ENCODE peak calls at places on chromosomes 11 and 22, in six cellular contexts. A is GM23338, Q is WTC11, V is GM12878, J is H1, H is K562. Z is an unnamed sample.

GRCh38 chr11:117606807-117607206 is 190.2 kb downstream of the DSCAML1 start:
- DNase-seq in V (peak), J (no peak), A (no peak), Q (no peak), H (no peak), Z (no peak)

GRCh38 chr22:41106122-41106968 is 14.0 kb downstream of the EP300 start:
- DNase-seq in Q (no peak), A (no peak), V (no peak), H (no peak), J (no peak), Z (peak)

GRCh38 chr11:18071098-18071705 is 25.1 kb upstream of the TPH1 start:
- DNase-seq in Q (no peak), A (no peak), J (no peak), V (no peak), H (no peak), Z (no peak)

GRCh38 chr11:46485852-46486443 is 94.4 kb upstream of the CHRM4 start:
- DNase-seq in H (no peak), V (no peak), J (no peak), Q (no peak), A (no peak), Z (no peak)

GRCh38 chr22:29306175-29306829 is at the start of gene GAS2L1:
- DNase-seq in A (peak), V (no peak), J (peak), H (peak), Q (peak), Z (peak)

GRCh38 chr11:90722552-90723190 is 499.8 kb upstream of the CHORDC1 start:
- DNase-seq in A (no peak), H (no peak), Q (no peak), J (no peak), V (no peak), Z (peak)

GRCh38 chr11:9091044-9091936 is at the start of gene SCUBE2:
- DNase-seq in J (peak), Q (no peak), A (peak), H (no peak), V (no peak), Z (no peak)

GRCh38 chr11:1882265-1883238 is 9.1 kb downstream of the PRR33 start:
- DNase-seq in J (peak), Q (peak), A (peak), V (no peak), H (peak), Z (peak)

GRCh38 chr11:61297741-61298140 is 2.6 kb upstream of the VWCE start:
- DNase-seq in V (no peak), H (no peak), Q (no peak), J (no peak), A (no peak), Z (peak)

GRCh38 chr22:25726241-25726640 is 15.7 kb upstream of the MYO18B start:
- DNase-seq in H (peak), J (no peak), Q (no peak), A (no peak), V (no peak), Z (no peak)

GRCh38 chr11:61626580-61627380 is 45.9 kb upstream of the SYT7 start:
- DNase-seq in Q (peak), V (no peak), A (peak), J (peak), H (no peak), Z (peak)

GRCh38 chr11:118406599-118407166 is 5.3 kb downstream of the ATP5MG start:
- DNase-seq in A (no peak), Q (no peak), V (peak), J (no peak), H (no peak), Z (no peak)

GRCh38 chr11:2194877-2195755 is 23.5 kb upstream of the TH start:
- DNase-seq in Q (peak), V (no peak), J (peak), H (peak), A (peak), Z (peak)

GRCh38 chr22:50363411-50364194 is 20.5 kb downstream of the PPP6R2 start:
- DNase-seq in Q (no peak), V (no peak), A (no peak), H (no peak), J (no peak), Z (no peak)

GRCh38 chr11:115418081-115418480 is 86.1 kb downstream of the CADM1 start:
- DNase-seq in V (no peak), J (no peak), H (no peak), Q (no peak), A (no peak), Z (no peak)

GRCh38 chr11:39365809-39366436 is 2093.5 kb downstream of the LRRC4C start:
- DNase-seq in J (no peak), V (no peak), A (peak), H (no peak), Q (no peak), Z (no peak)

GRCh38 chr11:2804701-2805387 is 80.7 kb downstream of the CDKN1C start:
- DNase-seq in V (no peak), Q (peak), A (no peak), J (peak), H (no peak), Z (no peak)

GRCh38 chr11:14029415-14029814 is 66.9 kb downstream of the SPON1 start:
- DNase-seq in J (no peak), Q (peak), H (no peak), V (no peak), A (peak), Z (no peak)

GRCh38 chr11:119592642-119593041 is 136.4 kb downstream of the NECTIN1 start:
- DNase-seq in J (no peak), V (no peak), Q (no peak), H (no peak), A (no peak), Z (no peak)

DNA sequence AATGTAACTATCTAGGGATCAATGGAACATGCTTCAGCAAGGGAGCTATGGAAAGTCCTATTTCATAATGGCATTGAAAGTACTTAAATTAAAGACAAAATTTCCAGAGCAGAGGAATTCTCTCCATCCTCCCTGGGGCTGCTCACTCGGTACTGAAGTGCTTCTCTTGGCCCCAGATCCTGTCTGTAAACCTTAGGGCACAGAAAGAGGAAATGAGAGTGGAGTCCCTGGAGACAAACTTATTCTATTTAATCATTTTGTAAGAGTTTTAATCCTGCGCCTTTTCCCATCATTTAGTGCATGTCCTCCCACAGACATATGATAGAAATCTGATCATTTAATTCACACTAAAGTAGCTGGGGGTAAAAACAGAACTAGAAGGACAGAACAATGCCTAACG is 20.9 kb upstream of the PAMR1 start:
- DNase-seq in H (no peak), Q (no peak), J (no peak), A (no peak), V (no peak), Z (no peak)
- TF ChIP-seq CREB1 in H (no peak), Q (no peak), J (no peak), A (no peak), V (no peak), Z (no peak)

DNA sequence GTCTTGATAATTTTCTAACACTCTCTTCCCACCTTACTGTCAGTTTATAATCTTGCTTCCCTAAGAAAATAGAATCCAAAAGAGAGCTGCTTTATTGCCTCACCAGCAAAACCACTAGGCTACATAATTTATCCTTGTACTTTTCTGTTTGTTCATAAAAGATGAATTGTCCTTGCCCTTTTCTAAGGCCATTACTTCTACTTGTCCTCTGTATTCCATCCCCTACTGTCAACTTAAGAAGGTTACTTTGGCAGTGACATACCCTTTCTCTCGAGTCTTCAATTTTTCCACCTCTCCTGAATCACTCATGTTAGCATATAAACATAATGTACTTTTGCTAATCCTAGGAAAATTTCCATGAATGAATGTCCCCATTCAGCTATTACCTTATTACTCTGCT is 18.0 kb downstream of the BIRC2 start:
- DNase-seq in Q (no peak), A (no peak), V (no peak), H (no peak), J (no peak), Z (no peak)
- TF ChIP-seq CREB1 in Q (no peak), A (no peak), V (no peak), H (no peak), J (no peak), Z (no peak)

GRCh38 chr22:30829901-30830550 is 135.4 kb downstream of the OSBP2 start:
- DNase-seq in Q (no peak), H (no peak), J (peak), A (no peak), V (no peak), Z (no peak)
- TF ChIP-seq CREB1 in Q (no peak), H (no peak), J (no peak), A (no peak), V (no peak), Z (no peak)

GRCh38 chr11:85232559-85232958 is 394.6 kb downstream of the DLG2 start:
- DNase-seq in Q (no peak), H (no peak), J (no peak), A (no peak), V (no peak), Z (no peak)

GRCh38 chr11:85238907-85239306 is 388.2 kb downstream of the DLG2 start:
- DNase-seq in V (no peak), J (no peak), Q (no peak), H (no peak), A (no peak), Z (no peak)

DNA sequence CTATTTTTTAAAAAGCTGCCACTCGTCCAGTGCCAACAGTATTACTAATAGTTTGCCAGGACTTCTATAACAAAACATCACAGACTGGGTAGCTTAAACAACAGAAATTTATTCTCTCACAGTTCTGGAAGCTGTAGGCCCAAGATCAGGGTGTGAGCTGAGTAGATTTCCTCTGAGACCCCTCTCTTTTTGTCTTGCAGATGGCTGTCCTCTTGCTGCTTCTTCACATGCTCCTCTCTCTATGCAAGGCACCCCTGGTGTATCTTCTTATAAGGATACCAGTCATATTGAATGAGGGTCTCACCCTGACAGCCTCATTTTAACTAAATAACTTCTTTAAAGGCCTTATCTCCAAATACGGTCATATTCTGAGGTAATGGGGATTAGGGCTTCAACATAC is 390.9 kb downstream of the DLG2 start:
- DNase-seq in V (no peak), A (peak), H (no peak), J (no peak), Q (no peak), Z (no peak)
- TF ChIP-seq CREB1 in V (no peak), A (no peak), H (no peak), J (no peak), Q (no peak), Z (no peak)

GRCh38 chr11:66639066-66639813 is 737 bp downstream of the RBM4 start:
- DNase-seq in H (no peak), Q (no peak), J (no peak), A (peak), V (no peak), Z (peak)
- TF ChIP-seq CREB1 in H (no peak), Q (no peak), J (no peak), A (no peak), V (no peak), Z (no peak)

GRCh38 chr22:35436421-35436820 is 36.5 kb downstream of the MCM5 start:
- DNase-seq in Q (no peak), J (no peak), V (no peak), A (no peak), H (no peak), Z (no peak)
- TF ChIP-seq CREB1 in Q (no peak), J (no peak), V (no peak), A (no peak), H (no peak), Z (no peak)

DNA sequence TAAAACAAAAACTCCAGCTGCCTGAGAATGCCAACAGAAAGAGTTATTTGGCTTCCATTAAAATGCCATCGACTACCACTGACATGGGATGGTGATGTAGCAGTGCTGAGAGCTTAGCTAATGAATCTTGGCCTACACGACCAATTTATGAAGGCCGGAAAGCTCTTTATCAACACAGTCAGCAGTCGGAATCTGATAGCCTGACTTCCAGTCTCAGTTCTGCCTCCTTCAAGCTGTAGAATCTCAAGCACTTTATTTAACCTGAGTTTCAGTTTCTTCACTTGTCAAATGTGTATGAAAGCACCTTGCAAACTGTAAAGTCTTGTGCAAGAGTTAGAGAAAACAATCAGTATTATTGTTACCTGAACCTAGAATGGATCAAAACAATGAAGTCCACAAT is 335.7 kb upstream of the NARS2 start:
- DNase-seq in V (no peak), J (no peak), H (no peak), A (no peak), Q (no peak), Z (no peak)
- TF ChIP-seq CREB1 in V (no peak), J (no peak), H (no peak), A (no peak), Q (no peak), Z (no peak)

GRCh38 chr11:3856856-3857553 is 1.5 kb downstream of the STIM1 start:
- DNase-seq in Q (no peak), V (no peak), H (no peak), J (no peak), A (no peak), Z (no peak)

GRCh38 chr11:3857628-3858027 is 2.2 kb downstream of the STIM1 start:
- DNase-seq in Q (no peak), J (no peak), H (no peak), A (no peak), V (no peak), Z (peak)

GRCh38 chr11:3860360-3860759 is 4.9 kb downstream of the STIM1 start:
- DNase-seq in V (no peak), H (no peak), Q (no peak), J (no peak), A (no peak), Z (no peak)

GRCh38 chr11:3861698-3862097 is 6.2 kb downstream of the STIM1 start:
- DNase-seq in J (no peak), H (no peak), Q (no peak), A (peak), V (no peak), Z (no peak)

DNA sequence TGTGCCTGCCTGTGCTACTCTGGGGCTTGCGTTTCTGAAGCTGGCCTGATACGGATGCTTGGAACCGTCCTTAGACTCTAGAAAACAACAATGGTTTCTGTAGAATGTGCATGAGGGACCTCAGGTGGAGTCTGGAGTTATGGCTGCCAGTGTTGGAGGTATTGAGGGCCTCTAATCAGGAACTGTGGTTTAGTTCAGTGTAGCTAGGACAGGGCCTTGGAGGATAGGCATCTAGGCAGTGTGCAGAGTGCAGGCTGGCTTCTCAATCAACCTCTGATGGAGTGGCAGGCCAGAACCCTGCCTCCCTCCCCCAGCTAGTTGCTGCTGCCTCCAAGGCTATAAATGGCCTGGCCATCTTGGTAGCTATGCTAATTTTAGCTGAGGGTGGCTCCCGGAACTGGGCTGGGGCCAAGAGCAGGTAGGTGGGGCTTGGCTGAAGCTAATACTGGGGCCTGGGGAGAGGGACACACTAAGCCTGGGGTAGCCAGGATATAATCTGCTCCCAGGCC is 4.0 kb downstream of the STIM1 start:
- DNase-seq in A (peak), H (peak), J (no peak), Q (peak), V (no peak), Z (no peak)
- TF ChIP-seq CREB1 in A (no peak), H (no peak), J (no peak), Q (no peak), V (no peak), Z (no peak)

GRCh38 chr22:19508024-19508776 is 16.0 kb downstream of the CLDN5 start:
- DNase-seq in H (no peak), Q (no peak), V (no peak), A (no peak), J (no peak), Z (no peak)

GRCh38 chr22:19509923-19510322 is 14.3 kb downstream of the CLDN5 start:
- DNase-seq in V (no peak), J (no peak), Q (no peak), H (no peak), A (no peak), Z (no peak)

GRCh38 chr22:19513823-19514222 is 10.4 kb downstream of the CLDN5 start:
- DNase-seq in A (no peak), J (no peak), H (no peak), V (no peak), Q (no peak), Z (no peak)

GRCh38 chr22:19507534-19507861 is 16.7 kb downstream of the CLDN5 start:
- DNase-seq in H (no peak), A (no peak), Q (no peak), J (no peak), V (no peak), Z (no peak)

DNA sequence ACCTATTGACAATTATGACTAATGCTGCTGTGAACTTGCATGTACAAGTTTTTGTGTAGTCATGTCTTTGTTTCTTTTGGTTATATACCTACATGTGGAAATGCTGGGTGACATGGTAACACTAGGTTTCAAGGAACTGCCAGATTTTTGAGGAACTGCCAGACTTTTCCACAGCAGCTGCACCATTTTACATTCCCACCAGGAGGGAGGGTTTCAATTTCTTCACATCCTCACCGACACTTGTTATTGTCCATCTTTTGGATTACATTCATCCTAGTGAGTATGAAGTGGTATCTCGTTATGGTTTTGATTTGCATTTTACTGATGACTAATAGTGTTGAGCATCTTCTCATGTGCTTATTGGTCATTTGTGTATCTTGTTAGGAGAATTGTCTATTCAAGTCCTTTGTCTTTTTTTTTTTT is 13.3 kb downstream of the CLDN5 start:
- DNase-seq in Q (no peak), A (no peak), H (no peak), J (no peak), V (no peak), Z (no peak)
- TF ChIP-seq CREB1 in Q (no peak), A (no peak), H (no peak), J (no peak), V (no peak), Z (no peak)